ENCODE peak calls at places on chromosomes 16 and 17, in four cellular contexts. One of them, this sample, is unnamed.

GRCh38 chr16:23546778-23547177 is 10.4 kb downstream of the EARS2 start:
- DNase-seq in ACHN: no peak
- DNase-seq in stimulated activated CD8-positive, alpha-beta memory T cell treated with anti-CD3 and anti-CD28 coated beads, Interleukin-4, amount 100 ng/mL, for 4 hours: no peak
- DNase-seq in retina: no peak
- DNase-seq in this sample: no peak

GRCh38 chr17:58084317-58084981 is 1.2 kb downstream of the DYNLL2 start:
- DNase-seq in ACHN: peak; percentile 51
- DNase-seq in stimulated activated CD8-positive, alpha-beta memory T cell treated with anti-CD3 and anti-CD28 coated beads, Interleukin-4, amount 100 ng/mL, for 4 hours: peak; percentile 20
- DNase-seq in retina: no peak
- DNase-seq in this sample: peak; percentile 68

GRCh38 chr17:8163978-8164814 is 1.4 kb upstream of the VAMP2 start:
- DNase-seq in ACHN: no peak
- DNase-seq in stimulated activated CD8-positive, alpha-beta memory T cell treated with anti-CD3 and anti-CD28 coated beads, Interleukin-4, amount 100 ng/mL, for 4 hours: no peak
- DNase-seq in retina: peak; percentile 78
- DNase-seq in this sample: peak; percentile 86

GRCh38 chr16:19515765-19516164 is 6.1 kb downstream of the GDE1 start:
- DNase-seq in ACHN: no peak
- DNase-seq in stimulated activated CD8-positive, alpha-beta memory T cell treated with anti-CD3 and anti-CD28 coated beads, Interleukin-4, amount 100 ng/mL, for 4 hours: no peak
- DNase-seq in retina: no peak
- DNase-seq in this sample: no peak

GRCh38 chr17:57557793-57558681 is 187.1 kb downstream of the CCDC182 start:
- DNase-seq in ACHN: peak; percentile 95
- DNase-seq in stimulated activated CD8-positive, alpha-beta memory T cell treated with anti-CD3 and anti-CD28 coated beads, Interleukin-4, amount 100 ng/mL, for 4 hours: no peak
- DNase-seq in retina: peak; percentile 71
- DNase-seq in this sample: no peak

GRCh38 chr17:1787301-1787902 is 25.5 kb downstream of the SERPINF1 start:
- DNase-seq in ACHN: peak; percentile 94
- DNase-seq in stimulated activated CD8-positive, alpha-beta memory T cell treated with anti-CD3 and anti-CD28 coated beads, Interleukin-4, amount 100 ng/mL, for 4 hours: no peak
- DNase-seq in retina: no peak
- DNase-seq in this sample: peak; percentile 63

GRCh38 chr16:52251495-52251894 is 295.4 kb downstream of the TOX3 start:
- DNase-seq in ACHN: no peak
- DNase-seq in stimulated activated CD8-positive, alpha-beta memory T cell treated with anti-CD3 and anti-CD28 coated beads, Interleukin-4, amount 100 ng/mL, for 4 hours: no peak
- DNase-seq in retina: no peak
- DNase-seq in this sample: no peak

GRCh38 chr17:31435581-31435980 is 44.1 kb downstream of the RAB11FIP4 start:
- DNase-seq in ACHN: no peak
- DNase-seq in stimulated activated CD8-positive, alpha-beta memory T cell treated with anti-CD3 and anti-CD28 coated beads, Interleukin-4, amount 100 ng/mL, for 4 hours: no peak
- DNase-seq in retina: no peak
- DNase-seq in this sample: peak; percentile 22

GRCh38 chr16:16036359-16036792 is 87.0 kb downstream of the ABCC1 start:
- DNase-seq in ACHN: no peak
- DNase-seq in stimulated activated CD8-positive, alpha-beta memory T cell treated with anti-CD3 and anti-CD28 coated beads, Interleukin-4, amount 100 ng/mL, for 4 hours: no peak
- DNase-seq in retina: no peak
- DNase-seq in this sample: no peak

GRCh38 chr17:64572682-64573154 is 65.9 kb downstream of the CEP95 start:
- DNase-seq in ACHN: peak; percentile 24
- DNase-seq in stimulated activated CD8-positive, alpha-beta memory T cell treated with anti-CD3 and anti-CD28 coated beads, Interleukin-4, amount 100 ng/mL, for 4 hours: no peak
- DNase-seq in retina: no peak
- DNase-seq in this sample: no peak

GRCh38 chr16:13811834-13812233 is 108.1 kb upstream of the ERCC4 start:
- DNase-seq in ACHN: no peak
- DNase-seq in stimulated activated CD8-positive, alpha-beta memory T cell treated with anti-CD3 and anti-CD28 coated beads, Interleukin-4, amount 100 ng/mL, for 4 hours: no peak
- DNase-seq in retina: no peak
- DNase-seq in this sample: no peak

GRCh38 chr17:28891201-28891600 is 6.3 kb downstream of the FLOT2 start:
- DNase-seq in ACHN: no peak
- DNase-seq in stimulated activated CD8-positive, alpha-beta memory T cell treated with anti-CD3 and anti-CD28 coated beads, Interleukin-4, amount 100 ng/mL, for 4 hours: no peak
- DNase-seq in retina: no peak
- DNase-seq in this sample: no peak

GRCh38 chr17:42779942-42780815 is at the start of gene WNK4:
- DNase-seq in ACHN: peak; percentile 77
- DNase-seq in stimulated activated CD8-positive, alpha-beta memory T cell treated with anti-CD3 and anti-CD28 coated beads, Interleukin-4, amount 100 ng/mL, for 4 hours: no peak
- DNase-seq in retina: peak; percentile 34
- DNase-seq in this sample: peak; percentile 82

GRCh38 chr17:64547354-64547753 is 40.6 kb downstream of the CEP95 start:
- DNase-seq in ACHN: no peak
- DNase-seq in stimulated activated CD8-positive, alpha-beta memory T cell treated with anti-CD3 and anti-CD28 coated beads, Interleukin-4, amount 100 ng/mL, for 4 hours: no peak
- DNase-seq in retina: peak; percentile 23
- DNase-seq in this sample: no peak

GRCh38 chr17:31571124-31571892 is 179.8 kb downstream of the RAB11FIP4 start:
- DNase-seq in ACHN: peak; percentile 79
- DNase-seq in stimulated activated CD8-positive, alpha-beta memory T cell treated with anti-CD3 and anti-CD28 coated beads, Interleukin-4, amount 100 ng/mL, for 4 hours: no peak
- DNase-seq in retina: no peak
- DNase-seq in this sample: peak; percentile 67